ENCODE peak calls at places on chromosomes 16 and 17, in seven cellular contexts. Y is cardiac muscle cell, C is IMR-90, F is AG04450, B is activated B cell treated with CpG ODN at 0.5 μM for 24 hours, W is pancreas, X is fibroblast of mammary gland. S is an unnamed sample.

GRCh38 chr16:86951041-86951822 is 366.0 kb downstream of the C16orf95 start:
- DNase-seq in X (no peak), C (no peak), F (no peak), W (no peak), B (no peak), Y (no peak), S (no peak)

GRCh38 chr16:11610580-11610979 is 23.9 kb upstream of the LITAF start:
- DNase-seq in W (no peak), Y (no peak), X (no peak), C (no peak), F (no peak), B (no peak), S (no peak)

GRCh38 chr17:40430272-40431230 is 12.7 kb upstream of the IGFBP4 start:
- DNase-seq in C (no peak), B (no peak), F (no peak), X (no peak), W (no peak), Y (no peak), S (no peak)

GRCh38 chr17:79667746-79668145 is 56.9 kb upstream of the RBFOX3 start:
- DNase-seq in W (no peak), B (no peak), X (no peak), Y (no peak), F (no peak), C (no peak), S (no peak)

GRCh38 chr16:89562027-89562599 is 1.6 kb downstream of the RPL13 start:
- DNase-seq in C (no peak), F (no peak), Y (no peak), X (peak), W (no peak), B (no peak), S (no peak)

GRCh38 chr17:7574176-7574953 is 5.1 kb upstream of the CD68 start:
- DNase-seq in Y (no peak), X (peak), B (no peak), C (peak), F (no peak), W (no peak), S (no peak)

GRCh38 chr17:29613371-29613837 is 9.3 kb downstream of the CORO6 start:
- DNase-seq in F (no peak), C (peak), B (peak), W (peak), Y (peak), X (peak), S (peak)

GRCh38 chr16:56576585-56577299 is 11.9 kb downstream of the MT4 start:
- DNase-seq in Y (peak), C (peak), X (peak), F (peak), W (peak), B (peak), S (peak)

GRCh38 chr17:29840884-29841283 is 89.1 kb downstream of the SSH2 start:
- DNase-seq in X (peak), C (peak), W (no peak), F (no peak), B (no peak), Y (no peak), S (no peak)

GRCh38 chr17:18259621-18260331 is 686 bp upstream of the MIEF2 start:
- DNase-seq in X (no peak), F (no peak), W (no peak), Y (no peak), B (no peak), C (peak), S (no peak)

GRCh38 chr16:53915452-53916160 is 211.7 kb downstream of the FTO start:
- DNase-seq in F (no peak), W (no peak), B (no peak), X (no peak), Y (no peak), C (no peak), S (no peak)

GRCh38 chr17:39239640-39240314 is 14.0 kb upstream of the STAC2 start:
- DNase-seq in W (peak), C (no peak), Y (no peak), X (no peak), B (peak), F (no peak), S (peak)

GRCh38 chr16:47574091-47575054 is 113.2 kb downstream of the PHKB start:
- DNase-seq in B (no peak), Y (peak), X (peak), W (no peak), C (peak), F (no peak), S (peak)

GRCh38 chr16:4461250-4462085 is 13.0 kb downstream of the NMRAL1 start:
- DNase-seq in C (no peak), W (no peak), B (no peak), Y (no peak), F (no peak), X (no peak), S (peak)

GRCh38 chr17:66975614-66976378 is 11.3 kb downstream of the CACNG4 start:
- DNase-seq in B (no peak), C (no peak), X (no peak), W (no peak), F (no peak), Y (no peak), S (peak)
- TF ChIP-seq CTCF in B (no peak), C (peak), X (peak), W (no peak), F (peak), Y (peak), S (no peak)

DNA sequence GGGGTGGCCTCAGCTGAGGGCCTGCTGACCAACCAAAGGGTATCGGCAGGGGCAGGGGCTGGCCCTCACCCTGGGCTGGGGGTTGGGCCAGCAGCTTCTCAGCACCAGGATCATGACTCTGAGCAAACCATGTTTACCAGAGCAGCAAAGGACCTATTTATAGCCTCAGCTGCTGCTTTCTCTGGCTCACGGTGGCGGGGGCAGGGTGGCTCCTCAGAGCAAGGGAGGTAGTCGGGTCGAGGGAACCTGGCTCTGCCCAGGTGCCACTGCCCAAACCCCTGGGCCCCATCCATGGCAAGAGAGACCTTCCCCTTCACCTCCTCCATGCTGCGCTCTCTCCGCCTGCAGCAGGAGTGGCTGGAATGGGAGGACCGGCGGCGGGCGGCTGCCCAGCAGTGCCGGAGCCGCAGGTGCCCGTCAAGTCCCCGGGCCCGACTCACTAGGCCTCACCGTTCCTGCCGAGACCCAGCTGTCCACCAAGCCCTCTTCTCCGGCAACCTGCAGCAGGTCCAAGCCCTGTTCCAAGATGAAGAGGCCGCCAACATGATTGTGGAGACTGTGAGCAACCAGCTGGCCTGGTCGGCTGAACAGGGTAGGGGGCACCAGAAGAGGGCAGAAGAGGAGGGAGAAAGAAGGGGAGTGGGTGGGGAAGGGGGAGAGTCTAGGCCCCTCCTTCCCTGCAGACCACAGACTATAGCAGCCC is at the start of gene ASB16:
- DNase-seq in W (peak), Y (no peak), X (peak), B (no peak), F (no peak), C (peak), S (no peak)
- TF ChIP-seq CTCF in W (no peak), Y (no peak), X (no peak), B (no peak), F (no peak), C (no peak), S (no peak)

GRCh38 chr16:85077039-85077438 is 35.2 kb downstream of the CIBAR2 start:
- DNase-seq in F (no peak), Y (no peak), W (no peak), B (no peak), C (no peak), X (no peak), S (no peak)
- TF ChIP-seq CTCF in F (no peak), Y (no peak), W (no peak), B (no peak), C (no peak), X (no peak), S (no peak)

GRCh38 chr16:48611329-48612137 is 1.6 kb upstream of the N4BP1 start:
- DNase-seq in X (no peak), C (no peak), B (no peak), Y (no peak), W (no peak), F (no peak), S (peak)
- TF ChIP-seq CTCF in X (no peak), C (no peak), B (no peak), Y (no peak), W (no peak), F (no peak), S (no peak)

GRCh38 chr16:27500801-27501200 is 48.9 kb downstream of the GTF3C1 start:
- DNase-seq in X (no peak), Y (no peak), F (no peak), B (no peak), C (no peak), W (no peak), S (no peak)
- TF ChIP-seq CTCF in X (no peak), Y (no peak), F (no peak), B (no peak), C (no peak), W (no peak), S (no peak)

GRCh38 chr17:80852476-80853015 is 139.1 kb upstream of the CHMP6 start:
- DNase-seq in Y (no peak), C (no peak), W (no peak), F (no peak), X (no peak), B (no peak), S (no peak)
- TF ChIP-seq CTCF in Y (no peak), C (no peak), W (no peak), F (no peak), X (no peak), B (no peak), S (no peak)

S was measured in activated CD8-positive, alpha-beta T cell treated with anti-CD3 and anti-CD28 coated beads for 36 hours.